ENCODE peak calls at places on chromosomes 1 and 21, in ten cellular contexts. One of them, this sample, is unnamed.
A peak's percentile ranks its signal among the peaks of the same experiment; 100 is the strongest.

GRCh38 chr21:38766987-38767722 is 38.6 kb upstream of the ETS2 start:
- DNase-seq in GM10248: peak; percentile 80
- DNase-seq in activated B cell treated with CpG ODN at 0.5 μM for 24 hours: peak; percentile 23
- DNase-seq in pancreas: peak; percentile 35
- DNase-seq in mesothelial cell of epicardium: no peak
- DNase-seq in dorsolateral prefrontal cortex: no peak
- DNase-seq in nephron progenitor cell: no peak
- DNase-seq in cardiac fibroblast: no peak
- DNase-seq in astrocyte of the spinal cord: no peak
- DNase-seq in endothelial cell of umbilical vein: no peak
- DNase-seq in this sample: no peak

GRCh38 chr1:104648269-104648691 is 898.6 kb downstream of the AMY1C start:
- DNase-seq in activated B cell treated with CpG ODN at 0.5 μM for 24 hours: no peak
- DNase-seq in nephron progenitor cell: no peak
- DNase-seq in dorsolateral prefrontal cortex: no peak
- DNase-seq in mesothelial cell of epicardium: no peak
- DNase-seq in cardiac fibroblast: peak; percentile 0
- DNase-seq in GM10248: peak; percentile 16
- DNase-seq in endothelial cell of umbilical vein: no peak
- DNase-seq in astrocyte of the spinal cord: no peak
- DNase-seq in pancreas: no peak
- DNase-seq in this sample: no peak

GRCh38 chr1:76330993-76331603 is 256.6 kb downstream of the ST6GALNAC3 start:
- DNase-seq in pancreas: no peak
- DNase-seq in activated B cell treated with CpG ODN at 0.5 μM for 24 hours: no peak
- DNase-seq in GM10248: peak; percentile 28
- DNase-seq in astrocyte of the spinal cord: peak; percentile 79
- DNase-seq in mesothelial cell of epicardium: no peak
- DNase-seq in dorsolateral prefrontal cortex: no peak
- DNase-seq in nephron progenitor cell: peak; percentile 37
- DNase-seq in cardiac fibroblast: peak; percentile 84
- DNase-seq in endothelial cell of umbilical vein: peak; percentile 76
- DNase-seq in this sample: no peak

GRCh38 chr1:212597495-212597894 is 11.1 kb upstream of the ATF3 start:
- DNase-seq in GM10248: no peak
- DNase-seq in nephron progenitor cell: no peak
- DNase-seq in endothelial cell of umbilical vein: no peak
- DNase-seq in activated B cell treated with CpG ODN at 0.5 μM for 24 hours: no peak
- DNase-seq in pancreas: no peak
- DNase-seq in dorsolateral prefrontal cortex: no peak
- DNase-seq in astrocyte of the spinal cord: no peak
- DNase-seq in cardiac fibroblast: no peak
- DNase-seq in mesothelial cell of epicardium: no peak
- DNase-seq in this sample: no peak

GRCh38 chr21:17900281-17900989 is 81.3 kb upstream of the C21orf91 start:
- DNase-seq in GM10248: no peak
- DNase-seq in cardiac fibroblast: no peak
- DNase-seq in activated B cell treated with CpG ODN at 0.5 μM for 24 hours: no peak
- DNase-seq in dorsolateral prefrontal cortex: no peak
- DNase-seq in nephron progenitor cell: no peak
- DNase-seq in pancreas: no peak
- DNase-seq in mesothelial cell of epicardium: no peak
- DNase-seq in astrocyte of the spinal cord: no peak
- DNase-seq in endothelial cell of umbilical vein: no peak
- DNase-seq in this sample: no peak

GRCh38 chr1:36707221-36707620 is 224.5 kb upstream of the CSF3R start:
- DNase-seq in nephron progenitor cell: no peak
- DNase-seq in GM10248: no peak
- DNase-seq in mesothelial cell of epicardium: no peak
- DNase-seq in activated B cell treated with CpG ODN at 0.5 μM for 24 hours: no peak
- DNase-seq in endothelial cell of umbilical vein: no peak
- DNase-seq in pancreas: no peak
- DNase-seq in dorsolateral prefrontal cortex: no peak
- DNase-seq in astrocyte of the spinal cord: no peak
- DNase-seq in cardiac fibroblast: no peak
- DNase-seq in this sample: no peak

GRCh38 chr1:240004086-240004749 is 87.5 kb upstream of the FMN2 start:
- DNase-seq in mesothelial cell of epicardium: no peak
- DNase-seq in endothelial cell of umbilical vein: no peak
- DNase-seq in astrocyte of the spinal cord: no peak
- DNase-seq in GM10248: peak; percentile 27
- DNase-seq in nephron progenitor cell: peak; percentile 28
- DNase-seq in dorsolateral prefrontal cortex: no peak
- DNase-seq in pancreas: no peak
- DNase-seq in activated B cell treated with CpG ODN at 0.5 μM for 24 hours: no peak
- DNase-seq in cardiac fibroblast: no peak
- DNase-seq in this sample: no peak

GRCh38 chr1:36965301-36966159 is 68.8 kb downstream of the GRIK3 start:
- DNase-seq in nephron progenitor cell: peak; percentile 35
- DNase-seq in dorsolateral prefrontal cortex: no peak
- DNase-seq in cardiac fibroblast: no peak
- DNase-seq in pancreas: no peak
- DNase-seq in GM10248: no peak
- DNase-seq in astrocyte of the spinal cord: no peak
- DNase-seq in endothelial cell of umbilical vein: no peak
- DNase-seq in mesothelial cell of epicardium: no peak
- DNase-seq in activated B cell treated with CpG ODN at 0.5 μM for 24 hours: no peak
- DNase-seq in this sample: no peak

GRCh38 chr1:44407430-44408180 is 2.5 kb downstream of the RNF220 start:
- DNase-seq in GM10248: no peak
- DNase-seq in nephron progenitor cell: peak; percentile 70
- DNase-seq in pancreas: no peak
- DNase-seq in activated B cell treated with CpG ODN at 0.5 μM for 24 hours: peak; percentile 29
- DNase-seq in endothelial cell of umbilical vein: no peak
- DNase-seq in cardiac fibroblast: no peak
- DNase-seq in dorsolateral prefrontal cortex: peak; percentile 48
- DNase-seq in astrocyte of the spinal cord: no peak
- DNase-seq in mesothelial cell of epicardium: no peak
- DNase-seq in this sample: no peak

GRCh38 chr1:1534401-1535145 is 5.9 kb downstream of the TMEM240 start:
- DNase-seq in cardiac fibroblast: no peak
- DNase-seq in activated B cell treated with CpG ODN at 0.5 μM for 24 hours: no peak
- DNase-seq in mesothelial cell of epicardium: no peak
- DNase-seq in pancreas: no peak
- DNase-seq in astrocyte of the spinal cord: no peak
- DNase-seq in dorsolateral prefrontal cortex: no peak
- DNase-seq in GM10248: no peak
- DNase-seq in nephron progenitor cell: no peak
- DNase-seq in endothelial cell of umbilical vein: no peak
- DNase-seq in this sample: no peak

GRCh38 chr1:114828251-114828650 is 26.4 kb upstream of the SYCP1 start:
- DNase-seq in endothelial cell of umbilical vein: no peak
- DNase-seq in pancreas: no peak
- DNase-seq in cardiac fibroblast: no peak
- DNase-seq in dorsolateral prefrontal cortex: no peak
- DNase-seq in nephron progenitor cell: no peak
- DNase-seq in activated B cell treated with CpG ODN at 0.5 μM for 24 hours: no peak
- DNase-seq in GM10248: no peak
- DNase-seq in astrocyte of the spinal cord: no peak
- DNase-seq in mesothelial cell of epicardium: no peak
- DNase-seq in this sample: no peak

GRCh38 chr1:24139846-24140425 is 3.0 kb downstream of the IL22RA1 start:
- DNase-seq in nephron progenitor cell: no peak
- DNase-seq in activated B cell treated with CpG ODN at 0.5 μM for 24 hours: no peak
- DNase-seq in pancreas: no peak
- DNase-seq in GM10248: no peak
- DNase-seq in dorsolateral prefrontal cortex: no peak
- DNase-seq in endothelial cell of umbilical vein: no peak
- DNase-seq in cardiac fibroblast: no peak
- DNase-seq in astrocyte of the spinal cord: no peak
- DNase-seq in mesothelial cell of epicardium: no peak
- DNase-seq in this sample: no peak

GRCh38 chr1:85087659-85088407 is 39.5 kb upstream of the MCOLN3 start:
- DNase-seq in mesothelial cell of epicardium: no peak
- DNase-seq in pancreas: no peak
- DNase-seq in cardiac fibroblast: no peak
- DNase-seq in endothelial cell of umbilical vein: no peak
- DNase-seq in nephron progenitor cell: no peak
- DNase-seq in GM10248: no peak
- DNase-seq in activated B cell treated with CpG ODN at 0.5 μM for 24 hours: no peak
- DNase-seq in astrocyte of the spinal cord: peak; percentile 12
- DNase-seq in dorsolateral prefrontal cortex: no peak
- DNase-seq in this sample: no peak

GRCh38 chr1:224747578-224747977 is 131.5 kb downstream of the CNIH3 start:
- DNase-seq in nephron progenitor cell: no peak
- DNase-seq in mesothelial cell of epicardium: no peak
- DNase-seq in pancreas: no peak
- DNase-seq in endothelial cell of umbilical vein: no peak
- DNase-seq in activated B cell treated with CpG ODN at 0.5 μM for 24 hours: no peak
- DNase-seq in dorsolateral prefrontal cortex: no peak
- DNase-seq in astrocyte of the spinal cord: peak; percentile 56
- DNase-seq in cardiac fibroblast: peak; percentile 63
- DNase-seq in GM10248: peak; percentile 49
- DNase-seq in this sample: no peak

GRCh38 chr1:55839221-55839620 is 624.1 kb upstream of the USP24 start:
- DNase-seq in pancreas: no peak
- DNase-seq in activated B cell treated with CpG ODN at 0.5 μM for 24 hours: no peak
- DNase-seq in astrocyte of the spinal cord: no peak
- DNase-seq in endothelial cell of umbilical vein: no peak
- DNase-seq in dorsolateral prefrontal cortex: no peak
- DNase-seq in mesothelial cell of epicardium: no peak
- DNase-seq in nephron progenitor cell: no peak
- DNase-seq in GM10248: no peak
- DNase-seq in cardiac fibroblast: no peak
- DNase-seq in this sample: no peak

GRCh38 chr1:99672500-99673213 is 26.7 kb downstream of the PALMD start:
- DNase-seq in activated B cell treated with CpG ODN at 0.5 μM for 24 hours: no peak
- DNase-seq in mesothelial cell of epicardium: no peak
- DNase-seq in astrocyte of the spinal cord: no peak
- DNase-seq in pancreas: no peak
- DNase-seq in endothelial cell of umbilical vein: peak; percentile 42
- DNase-seq in GM10248: no peak
- DNase-seq in nephron progenitor cell: no peak
- DNase-seq in cardiac fibroblast: peak; percentile 89
- DNase-seq in dorsolateral prefrontal cortex: no peak
- DNase-seq in this sample: no peak

GRCh38 chr1:98288494-98288893 is 367.7 kb upstream of the DPYD start:
- DNase-seq in activated B cell treated with CpG ODN at 0.5 μM for 24 hours: no peak
- DNase-seq in dorsolateral prefrontal cortex: no peak
- DNase-seq in pancreas: no peak
- DNase-seq in mesothelial cell of epicardium: no peak
- DNase-seq in GM10248: no peak
- DNase-seq in nephron progenitor cell: no peak
- DNase-seq in endothelial cell of umbilical vein: no peak
- DNase-seq in cardiac fibroblast: no peak
- DNase-seq in astrocyte of the spinal cord: no peak
- DNase-seq in this sample: no peak

GRCh38 chr1:107450899-107451664 is 310.2 kb downstream of the NTNG1 start:
- DNase-seq in activated B cell treated with CpG ODN at 0.5 μM for 24 hours: no peak
- DNase-seq in pancreas: no peak
- DNase-seq in mesothelial cell of epicardium: no peak
- DNase-seq in dorsolateral prefrontal cortex: no peak
- DNase-seq in GM10248: peak; percentile 27
- DNase-seq in astrocyte of the spinal cord: no peak
- DNase-seq in endothelial cell of umbilical vein: no peak
- DNase-seq in nephron progenitor cell: no peak
- DNase-seq in cardiac fibroblast: no peak
- DNase-seq in this sample: no peak

GRCh38 chr1:200983035-200983561 is 40.4 kb downstream of the KIF21B start:
- DNase-seq in activated B cell treated with CpG ODN at 0.5 μM for 24 hours: no peak
- DNase-seq in pancreas: no peak
- DNase-seq in nephron progenitor cell: no peak
- DNase-seq in endothelial cell of umbilical vein: no peak
- DNase-seq in mesothelial cell of epicardium: no peak
- DNase-seq in GM10248: no peak
- DNase-seq in cardiac fibroblast: no peak
- DNase-seq in astrocyte of the spinal cord: no peak
- DNase-seq in dorsolateral prefrontal cortex: no peak
- DNase-seq in this sample: no peak

GRCh38 chr1:171781167-171781875 is at the start of gene METTL13:
- DNase-seq in endothelial cell of umbilical vein: peak; percentile 100
- DNase-seq in nephron progenitor cell: peak; percentile 96
- DNase-seq in mesothelial cell of epicardium: peak; percentile 97
- DNase-seq in cardiac fibroblast: peak; percentile 99
- DNase-seq in dorsolateral prefrontal cortex: peak; percentile 99
- DNase-seq in pancreas: peak; percentile 99
- DNase-seq in GM10248: peak; percentile 97
- DNase-seq in activated B cell treated with CpG ODN at 0.5 μM for 24 hours: peak; percentile 91
- DNase-seq in astrocyte of the spinal cord: peak; percentile 100
- DNase-seq in this sample: peak; percentile 98
- TF ChIP-seq CTCF in endothelial cell of umbilical vein: no peak
- TF ChIP-seq CTCF in nephron progenitor cell: no peak
- TF ChIP-seq CTCF in mesothelial cell of epicardium: no peak
- TF ChIP-seq CTCF in cardiac fibroblast: no peak
- TF ChIP-seq CTCF in dorsolateral prefrontal cortex: no peak
- TF ChIP-seq CTCF in pancreas: no peak
- TF ChIP-seq CTCF in GM10248: no peak
- TF ChIP-seq CTCF in activated B cell treated with CpG ODN at 0.5 μM for 24 hours: no peak
- TF ChIP-seq CTCF in astrocyte of the spinal cord: no peak
- TF ChIP-seq CTCF in this sample: no peak

DNA sequence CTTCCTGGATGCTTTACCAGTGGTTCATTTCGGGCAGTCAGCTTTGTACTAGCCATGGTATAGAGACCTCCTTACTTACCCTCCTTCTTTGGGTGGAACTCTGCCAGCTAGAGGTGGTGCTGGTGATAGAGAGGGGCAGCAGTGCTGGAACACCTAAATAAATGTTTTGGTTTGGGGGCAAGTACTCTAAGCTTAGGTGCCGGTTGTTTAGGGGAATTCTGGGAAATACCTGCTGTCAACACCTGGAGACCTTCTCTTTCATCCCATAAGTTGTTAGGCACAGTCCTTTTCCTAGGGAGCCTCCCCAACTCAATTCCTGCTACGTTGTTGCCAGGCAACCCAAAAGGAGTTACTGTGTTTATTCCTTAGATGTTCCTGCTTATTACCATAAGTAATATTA is 16.8 kb downstream of the SCP2 start:
- DNase-seq in activated B cell treated with CpG ODN at 0.5 μM for 24 hours: no peak
- DNase-seq in nephron progenitor cell: no peak
- DNase-seq in pancreas: no peak
- DNase-seq in dorsolateral prefrontal cortex: no peak
- DNase-seq in cardiac fibroblast: no peak
- DNase-seq in GM10248: no peak
- DNase-seq in astrocyte of the spinal cord: no peak
- DNase-seq in endothelial cell of umbilical vein: no peak
- DNase-seq in mesothelial cell of epicardium: no peak
- DNase-seq in this sample: no peak
- TF ChIP-seq CTCF in activated B cell treated with CpG ODN at 0.5 μM for 24 hours: no peak
- TF ChIP-seq CTCF in nephron progenitor cell: no peak
- TF ChIP-seq CTCF in pancreas: no peak
- TF ChIP-seq CTCF in dorsolateral prefrontal cortex: no peak
- TF ChIP-seq CTCF in cardiac fibroblast: no peak
- TF ChIP-seq CTCF in GM10248: no peak
- TF ChIP-seq CTCF in astrocyte of the spinal cord: no peak
- TF ChIP-seq CTCF in endothelial cell of umbilical vein: no peak
- TF ChIP-seq CTCF in mesothelial cell of epicardium: no peak
- TF ChIP-seq CTCF in this sample: no peak

GRCh38 chr1:29047142-29047541 is 76.6 kb downstream of the TMEM200B start:
- DNase-seq in astrocyte of the spinal cord: no peak
- DNase-seq in nephron progenitor cell: no peak
- DNase-seq in mesothelial cell of epicardium: no peak
- DNase-seq in endothelial cell of umbilical vein: no peak
- DNase-seq in dorsolateral prefrontal cortex: no peak
- DNase-seq in GM10248: no peak
- DNase-seq in pancreas: no peak
- DNase-seq in activated B cell treated with CpG ODN at 0.5 μM for 24 hours: no peak
- DNase-seq in cardiac fibroblast: no peak
- DNase-seq in this sample: no peak
- TF ChIP-seq CTCF in astrocyte of the spinal cord: no peak
- TF ChIP-seq CTCF in nephron progenitor cell: no peak
- TF ChIP-seq CTCF in mesothelial cell of epicardium: no peak
- TF ChIP-seq CTCF in endothelial cell of umbilical vein: no peak
- TF ChIP-seq CTCF in dorsolateral prefrontal cortex: no peak
- TF ChIP-seq CTCF in GM10248: no peak
- TF ChIP-seq CTCF in pancreas: no peak
- TF ChIP-seq CTCF in activated B cell treated with CpG ODN at 0.5 μM for 24 hours: no peak
- TF ChIP-seq CTCF in cardiac fibroblast: no peak
- TF ChIP-seq CTCF in this sample: no peak

GRCh38 chr1:15283500-15283899 is 36.5 kb downstream of the FHAD1 start:
- DNase-seq in dorsolateral prefrontal cortex: no peak
- DNase-seq in astrocyte of the spinal cord: no peak
- DNase-seq in GM10248: no peak
- DNase-seq in pancreas: no peak
- DNase-seq in endothelial cell of umbilical vein: no peak
- DNase-seq in cardiac fibroblast: no peak
- DNase-seq in activated B cell treated with CpG ODN at 0.5 μM for 24 hours: no peak
- DNase-seq in nephron progenitor cell: no peak
- DNase-seq in mesothelial cell of epicardium: no peak
- DNase-seq in this sample: no peak
- TF ChIP-seq CTCF in dorsolateral prefrontal cortex: no peak
- TF ChIP-seq CTCF in astrocyte of the spinal cord: no peak
- TF ChIP-seq CTCF in GM10248: no peak
- TF ChIP-seq CTCF in pancreas: peak; percentile 16
- TF ChIP-seq CTCF in endothelial cell of umbilical vein: no peak
- TF ChIP-seq CTCF in cardiac fibroblast: no peak
- TF ChIP-seq CTCF in activated B cell treated with CpG ODN at 0.5 μM for 24 hours: no peak
- TF ChIP-seq CTCF in nephron progenitor cell: no peak
- TF ChIP-seq CTCF in mesothelial cell of epicardium: no peak
- TF ChIP-seq CTCF in this sample: no peak